ENCODE peak calls at places on chromosomes 4 and X, in ten cellular contexts. U is suprapubic skin, B is mesenchymal stem cell, T is H9, L is GM23248, S is mesendoderm, O is brain microvascular endothelial cell, Q is NCI-H446 treated with DMSO at 0.1 percent for 48 hours, Y is NCI-H1105, F is hepatocyte. G is an unnamed sample.
A peak's percentile ranks its signal among the peaks of the same experiment; 100 is the strongest.

GRCh38 chr4:70892086-70892769 is 9.9 kb upstream of the MOB1B start:
- DNase-seq in U (no peak), B (no peak), T (no peak), L (no peak), S (no peak), O (no peak), Q (no peak), Y (no peak), F (no peak), G (no peak)

GRCh38 chr4:157043131-157043530 is 32.8 kb upstream of the GLRB start:
- DNase-seq in U (no peak), B (peak; percentile 67), T (peak; percentile 52), L (peak; percentile 38), S (peak; percentile 86), O (peak; percentile 34), Q (peak; percentile 87), Y (no peak), F (peak; percentile 12), G (peak; percentile 46)

GRCh38 chr4:125315571-125316390 is 1.0 kb downstream of the FAT4 start:
- DNase-seq in U (no peak), B (peak; percentile 71), T (peak; percentile 57), L (peak; percentile 81), S (peak; percentile 79), O (peak; percentile 40), Q (peak; percentile 42), Y (peak; percentile 17), F (peak; percentile 79), G (peak; percentile 86)

GRCh38 chr4:147994491-147995385 is 262.9 kb downstream of the ARHGAP10 start:
- DNase-seq in U (no peak), B (no peak), T (no peak), L (no peak), S (no peak), O (no peak), Q (no peak), Y (no peak), F (no peak), G (no peak)

GRCh38 chr4:135838889-135839288 is 1637.3 kb upstream of the PABPC4L start:
- DNase-seq in U (no peak), B (peak; percentile 80), T (peak; percentile 55), L (no peak), S (peak; percentile 93), O (peak; percentile 98), Q (peak; percentile 11), Y (no peak), F (peak; percentile 61), G (peak; percentile 6)

GRCh38 chr4:183960912-183961569 is 55.9 kb downstream of the STOX2 start:
- DNase-seq in U (no peak), B (no peak), T (no peak), L (no peak), S (peak; percentile 67), O (no peak), Q (no peak), Y (peak; percentile 18), F (no peak), G (peak; percentile 89)

GRCh38 chr4:168019019-168019651 is 73.2 kb upstream of the ANXA10 start:
- DNase-seq in U (no peak), B (no peak), T (no peak), L (peak; percentile 58), S (no peak), O (peak; percentile 54), Q (no peak), Y (no peak), F (no peak), G (no peak)

GRCh38 chr4:150297861-150298474 is 219.7 kb downstream of the DCLK2 start:
- DNase-seq in U (no peak), B (peak; percentile 61), T (no peak), L (peak; percentile 71), S (peak; percentile 49), O (peak; percentile 73), Q (peak; percentile 43), Y (peak; percentile 18), F (peak; percentile 68), G (peak; percentile 67)

GRCh38 chrX:87409113-87409841 is 108.3 kb upstream of the KLHL4 start:
- DNase-seq in U (no peak), B (peak; percentile 85), T (no peak), L (peak; percentile 3), S (peak; percentile 6), O (peak; percentile 78), Q (peak; percentile 2), Y (no peak), F (peak; percentile 82), G (peak; percentile 68)

GRCh38 chr4:173573286-173573685 is 43.3 kb upstream of the HAND2 start:
- DNase-seq in U (no peak), B (peak; percentile 5), T (no peak), L (no peak), S (no peak), O (no peak), Q (no peak), Y (no peak), F (no peak), G (peak; percentile 46)

GRCh38 chr4:576245-576821 is at the start of gene TMEM271:
- DNase-seq in U (no peak), B (no peak), T (no peak), L (no peak), S (peak; percentile 50), O (no peak), Q (no peak), Y (no peak), F (no peak), G (peak; percentile 26)

GRCh38 chr4:101282076-101282844 is 65.1 kb downstream of the PPP3CA start:
- DNase-seq in U (no peak), B (no peak), T (peak; percentile 38), L (no peak), S (peak; percentile 47), O (no peak), Q (no peak), Y (no peak), F (no peak), G (no peak)

G was measured in left kidney.